ENCODE peak calls at places on chromosomes 11 and 22, in five cellular contexts. C is left colon, H is T-helper 1 cell, K is LoVo, T is KBM-7. I is an unnamed sample.

GRCh38 chr22:37989146-37990045 is 5.0 kb upstream of the SOX10 start:
- DNase-seq in C (no peak), H (no peak), K (no peak), T (no peak), I (no peak)

GRCh38 chr11:11982461-11982860 is 26.0 kb downstream of the DKK3 start:
- DNase-seq in C (no peak), H (no peak), K (no peak), T (no peak), I (no peak)

GRCh38 chr11:121095561-121095960 is 5.5 kb upstream of the TECTA start:
- DNase-seq in C (no peak), H (no peak), K (no peak), T (no peak), I (no peak)

GRCh38 chr11:65852508-65853248 is 5.3 kb downstream of the CFL1 start:
- DNase-seq in C (peak; percentile 39), H (no peak), K (no peak), T (no peak), I (peak; percentile 46)

GRCh38 chr11:67436459-67437081 is 912 bp downstream of the PTPRCAP start:
- DNase-seq in C (peak; percentile 76), H (peak; percentile 50), K (no peak), T (peak; percentile 72), I (peak; percentile 73)

GRCh38 chr11:32960553-32961164 is 55.0 kb upstream of the DEPDC7 start:
- DNase-seq in C (no peak), H (no peak), K (peak; percentile 61), T (peak; percentile 75), I (peak; percentile 75)

GRCh38 chr11:55345306-55345705 is 2.3 kb downstream of the OR4A16 start:
- DNase-seq in C (no peak), H (no peak), K (no peak), T (no peak), I (no peak)

GRCh38 chr22:43830931-43831560 is 18.9 kb upstream of the EFCAB6 start:
- DNase-seq in C (no peak), H (no peak), K (no peak), T (no peak), I (no peak)

GRCh38 chr11:79150320-79150719 is 290.5 kb downstream of the TENM4 start:
- DNase-seq in C (no peak), H (no peak), K (no peak), T (peak; percentile 25), I (no peak)

GRCh38 chr22:22137891-22138290 is 106.7 kb upstream of the VPREB1 start:
- DNase-seq in C (no peak), H (no peak), K (no peak), T (no peak), I (no peak)

GRCh38 chr11:129709801-129710398 is 105.7 kb upstream of the TMEM45B start:
- DNase-seq in C (no peak), H (no peak), K (no peak), T (no peak), I (no peak)

GRCh38 chr11:67266424-67267187 is at the start of gene GRK2:
- DNase-seq in C (peak; percentile 44), H (peak; percentile 41), K (peak; percentile 55), T (no peak), I (peak; percentile 54)

GRCh38 chr11:13216019-13217006 is 61.3 kb upstream of the BMAL1 start:
- DNase-seq in C (no peak), H (no peak), K (peak; percentile 65), T (no peak), I (no peak)

GRCh38 chr11:75351541-75352416 is at the start of gene ARRB1:
- DNase-seq in C (peak; percentile 75), H (peak; percentile 54), K (peak; percentile 62), T (peak; percentile 92), I (no peak)

GRCh38 chr11:133168016-133168415 is 364.3 kb downstream of the OPCML start:
- DNase-seq in C (no peak), H (no peak), K (no peak), T (no peak), I (no peak)

GRCh38 chr11:9091044-9091936 is at the start of gene SCUBE2:
- DNase-seq in C (no peak), H (no peak), K (no peak), T (no peak), I (no peak)

GRCh38 chr22:47098121-47098520 is 335.7 kb downstream of the TBC1D22A start:
- DNase-seq in C (no peak), H (no peak), K (no peak), T (no peak), I (no peak)

GRCh38 chr11:115159122-115159665 is 345.0 kb downstream of the CADM1 start:
- DNase-seq in C (no peak), H (no peak), K (no peak), T (no peak), I (peak; percentile 1)

GRCh38 chr22:26075233-26075632 is 94.0 kb upstream of the SEZ6L start:
- DNase-seq in C (no peak), H (no peak), K (no peak), T (no peak), I (no peak)

I was measured in NAMALWA.